ENCODE peak calls at places on chromosomes 7 and 10, in eight cellular contexts. One of them, this sample, is unnamed.
A peak's percentile ranks its signal among the peaks of the same experiment; 100 is the strongest.

GRCh38 chr10:91006752-91007346 is 86.0 kb upstream of the ANKRD1 start:
- DNase-seq in HFFc6: no peak
- DNase-seq in upper lobe of right lung: no peak
- DNase-seq in A673: no peak
- DNase-seq in kidney epithelial cell: no peak
- DNase-seq in foreskin fibroblast: no peak
- DNase-seq in nephron progenitor cell: no peak
- DNase-seq in fibroblast of villous mesenchyme: no peak
- DNase-seq in this sample: no peak

GRCh38 chr10:3323865-3324498 is 151.4 kb upstream of the PITRM1 start:
- DNase-seq in A673: peak; percentile 54
- DNase-seq in kidney epithelial cell: no peak
- DNase-seq in foreskin fibroblast: peak; percentile 36
- DNase-seq in nephron progenitor cell: no peak
- DNase-seq in upper lobe of right lung: no peak
- DNase-seq in fibroblast of villous mesenchyme: peak; percentile 27
- DNase-seq in HFFc6: peak; percentile 47
- DNase-seq in this sample: no peak

GRCh38 chr10:81251457-81252115 is 623.4 kb upstream of the NRG3 start:
- DNase-seq in fibroblast of villous mesenchyme: no peak
- DNase-seq in HFFc6: no peak
- DNase-seq in upper lobe of right lung: no peak
- DNase-seq in kidney epithelial cell: no peak
- DNase-seq in nephron progenitor cell: no peak
- DNase-seq in foreskin fibroblast: no peak
- DNase-seq in A673: no peak
- DNase-seq in this sample: no peak

GRCh38 chr7:116393654-116394053 is 105.9 kb upstream of the CAV2 start:
- DNase-seq in upper lobe of right lung: no peak
- DNase-seq in nephron progenitor cell: no peak
- DNase-seq in HFFc6: no peak
- DNase-seq in kidney epithelial cell: no peak
- DNase-seq in fibroblast of villous mesenchyme: peak; percentile 56
- DNase-seq in foreskin fibroblast: no peak
- DNase-seq in A673: peak; percentile 82
- DNase-seq in this sample: no peak

GRCh38 chr10:103542764-103543616 is 49.5 kb downstream of the NEURL1 start:
- DNase-seq in nephron progenitor cell: peak; percentile 42
- DNase-seq in HFFc6: peak; percentile 49
- DNase-seq in foreskin fibroblast: peak; percentile 68
- DNase-seq in kidney epithelial cell: no peak
- DNase-seq in A673: peak; percentile 98
- DNase-seq in upper lobe of right lung: peak; percentile 59
- DNase-seq in fibroblast of villous mesenchyme: peak; percentile 48
- DNase-seq in this sample: no peak

GRCh38 chr10:77405771-77406241 is 231.8 kb downstream of the KCNMA1 start:
- DNase-seq in nephron progenitor cell: peak; percentile 57
- DNase-seq in A673: peak; percentile 64
- DNase-seq in kidney epithelial cell: peak; percentile 57
- DNase-seq in HFFc6: peak; percentile 77
- DNase-seq in fibroblast of villous mesenchyme: peak; percentile 67
- DNase-seq in upper lobe of right lung: peak; percentile 89
- DNase-seq in foreskin fibroblast: peak; percentile 92
- DNase-seq in this sample: no peak

GRCh38 chr7:142873871-142874270 is 11.7 kb downstream of the TRPV6 start:
- DNase-seq in foreskin fibroblast: no peak
- DNase-seq in nephron progenitor cell: no peak
- DNase-seq in kidney epithelial cell: no peak
- DNase-seq in HFFc6: no peak
- DNase-seq in upper lobe of right lung: no peak
- DNase-seq in A673: no peak
- DNase-seq in fibroblast of villous mesenchyme: no peak
- DNase-seq in this sample: no peak

GRCh38 chr10:14185501-14186045 is 145.2 kb downstream of the FRMD4A start:
- DNase-seq in HFFc6: peak; percentile 73
- DNase-seq in kidney epithelial cell: peak; percentile 63
- DNase-seq in A673: peak; percentile 86
- DNase-seq in fibroblast of villous mesenchyme: peak; percentile 52
- DNase-seq in foreskin fibroblast: peak; percentile 7
- DNase-seq in upper lobe of right lung: no peak
- DNase-seq in nephron progenitor cell: peak; percentile 27
- DNase-seq in this sample: no peak

GRCh38 chr7:74690474-74690873 is 33.0 kb downstream of the GTF2I start:
- DNase-seq in foreskin fibroblast: no peak
- DNase-seq in fibroblast of villous mesenchyme: no peak
- DNase-seq in HFFc6: no peak
- DNase-seq in upper lobe of right lung: no peak
- DNase-seq in nephron progenitor cell: no peak
- DNase-seq in kidney epithelial cell: no peak
- DNase-seq in A673: no peak
- DNase-seq in this sample: no peak

GRCh38 chr7:24978837-24979469 is 1.0 kb downstream of the OSBPL3 start:
- DNase-seq in upper lobe of right lung: peak; percentile 69
- DNase-seq in foreskin fibroblast: peak; percentile 38
- DNase-seq in kidney epithelial cell: no peak
- DNase-seq in nephron progenitor cell: peak; percentile 19
- DNase-seq in A673: peak; percentile 64
- DNase-seq in HFFc6: peak; percentile 75
- DNase-seq in fibroblast of villous mesenchyme: no peak
- DNase-seq in this sample: no peak

GRCh38 chr7:24980695-24981543 is 941 bp upstream of the OSBPL3 start:
- DNase-seq in nephron progenitor cell: peak; percentile 8
- DNase-seq in HFFc6: peak; percentile 48
- DNase-seq in kidney epithelial cell: no peak
- DNase-seq in fibroblast of villous mesenchyme: peak; percentile 67
- DNase-seq in foreskin fibroblast: peak; percentile 79
- DNase-seq in A673: peak; percentile 9
- DNase-seq in upper lobe of right lung: peak; percentile 68
- DNase-seq in this sample: no peak

GRCh38 chr7:24979470-24979862 is 512 bp downstream of the OSBPL3 start:
- DNase-seq in nephron progenitor cell: peak; percentile 69
- DNase-seq in upper lobe of right lung: peak; percentile 85
- DNase-seq in fibroblast of villous mesenchyme: peak; percentile 80
- DNase-seq in HFFc6: no peak
- DNase-seq in kidney epithelial cell: no peak
- DNase-seq in foreskin fibroblast: peak; percentile 90
- DNase-seq in A673: no peak
- DNase-seq in this sample: no peak

GRCh38 chr7:24981544-24981951 is 1.6 kb upstream of the OSBPL3 start:
- DNase-seq in kidney epithelial cell: no peak
- DNase-seq in A673: peak; percentile 75
- DNase-seq in upper lobe of right lung: peak; percentile 75
- DNase-seq in HFFc6: peak; percentile 83
- DNase-seq in fibroblast of villous mesenchyme: peak; percentile 59
- DNase-seq in foreskin fibroblast: peak; percentile 79
- DNase-seq in nephron progenitor cell: peak; percentile 38
- DNase-seq in this sample: no peak

DNA sequence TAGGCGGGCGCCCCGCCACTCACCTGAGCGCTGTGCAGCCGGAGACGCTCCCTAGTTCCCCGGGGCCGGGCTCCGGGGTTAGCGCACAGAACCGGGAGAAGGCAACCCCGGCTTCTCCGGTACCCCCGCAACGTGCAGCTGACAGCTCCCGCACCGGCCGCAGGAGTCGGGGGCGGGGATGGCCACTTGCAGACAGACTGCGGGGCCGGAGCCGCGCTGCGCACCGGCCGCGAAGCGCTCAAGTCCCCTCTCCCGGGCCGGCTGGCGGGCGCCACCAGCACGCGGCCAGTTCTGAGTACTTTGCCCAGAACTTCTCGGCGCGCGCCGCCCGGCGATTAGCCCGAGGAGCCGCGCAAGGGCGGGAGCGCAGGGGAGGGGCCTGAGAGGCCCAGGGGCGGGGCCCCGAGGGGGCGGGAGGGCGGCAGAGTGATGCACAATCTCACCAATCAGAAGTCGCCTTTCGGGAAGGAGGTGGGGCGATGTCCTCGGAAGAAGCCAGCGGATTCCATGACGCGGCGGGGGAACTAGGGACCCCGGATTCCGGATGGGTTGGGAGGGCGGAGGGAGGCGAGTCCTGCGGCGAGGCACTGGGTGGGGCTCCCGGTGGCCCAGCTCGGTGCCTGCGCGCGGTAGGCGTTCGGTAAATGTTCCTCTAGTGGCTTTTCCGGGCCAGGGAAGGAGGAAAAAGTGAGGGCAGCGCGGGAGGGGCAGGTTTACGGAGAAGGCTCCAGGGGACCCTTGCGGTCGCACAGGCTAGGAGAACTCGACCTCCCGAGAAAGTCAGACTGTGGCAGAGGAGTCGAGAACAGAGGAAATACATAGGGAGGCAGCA is at the start of gene OSBPL3:
- DNase-seq in A673: peak; percentile 97
- DNase-seq in nephron progenitor cell: peak; percentile 95
- DNase-seq in kidney epithelial cell: no peak
- DNase-seq in fibroblast of villous mesenchyme: peak; percentile 98
- DNase-seq in foreskin fibroblast: peak; percentile 98
- DNase-seq in upper lobe of right lung: peak; percentile 96
- DNase-seq in HFFc6: peak; percentile 94
- DNase-seq in this sample: peak; percentile 62
- TF ChIP-seq CTCF in A673: no peak
- TF ChIP-seq CTCF in nephron progenitor cell: no peak
- TF ChIP-seq CTCF in kidney epithelial cell: no peak
- TF ChIP-seq CTCF in fibroblast of villous mesenchyme: no peak
- TF ChIP-seq CTCF in foreskin fibroblast: no peak
- TF ChIP-seq CTCF in upper lobe of right lung: no peak
- TF ChIP-seq CTCF in HFFc6: no peak
- TF ChIP-seq CTCF in this sample: no peak

DNA sequence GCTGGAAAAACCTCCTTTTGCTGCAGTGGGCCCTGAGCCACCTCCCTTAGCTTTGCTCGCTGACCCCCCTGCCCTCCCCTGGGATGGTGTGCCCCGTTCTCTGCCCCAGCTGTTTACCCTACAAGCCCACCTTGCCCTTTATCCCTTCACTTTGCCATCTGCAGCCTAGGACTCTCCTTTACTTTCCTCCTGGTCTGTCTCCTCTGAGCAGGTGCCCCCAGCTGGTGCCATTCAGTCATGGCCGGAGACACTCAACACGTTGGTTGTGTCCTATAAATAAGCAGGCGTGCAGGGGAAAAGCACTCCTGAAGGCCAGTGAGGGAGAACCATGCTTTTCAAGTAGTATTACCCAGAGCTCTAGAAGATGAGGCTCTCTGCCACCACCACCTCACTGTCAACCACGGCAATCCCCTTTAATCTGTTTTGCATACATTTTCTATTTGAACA is 6.1 kb downstream of the RASSF4 start:
- DNase-seq in kidney epithelial cell: no peak
- DNase-seq in A673: no peak
- DNase-seq in HFFc6: no peak
- DNase-seq in nephron progenitor cell: no peak
- DNase-seq in fibroblast of villous mesenchyme: no peak
- DNase-seq in upper lobe of right lung: no peak
- DNase-seq in foreskin fibroblast: no peak
- DNase-seq in this sample: no peak
- TF ChIP-seq CTCF in kidney epithelial cell: no peak
- TF ChIP-seq CTCF in A673: no peak
- TF ChIP-seq CTCF in HFFc6: no peak
- TF ChIP-seq CTCF in nephron progenitor cell: no peak
- TF ChIP-seq CTCF in fibroblast of villous mesenchyme: no peak
- TF ChIP-seq CTCF in upper lobe of right lung: no peak
- TF ChIP-seq CTCF in foreskin fibroblast: no peak
- TF ChIP-seq CTCF in this sample: no peak

GRCh38 chr7:42914726-42915045 is 2.8 kb upstream of the C7orf25 start:
- DNase-seq in A673: no peak
- DNase-seq in kidney epithelial cell: no peak
- DNase-seq in foreskin fibroblast: no peak
- DNase-seq in fibroblast of villous mesenchyme: no peak
- DNase-seq in nephron progenitor cell: no peak
- DNase-seq in upper lobe of right lung: no peak
- DNase-seq in HFFc6: no peak
- DNase-seq in this sample: no peak

GRCh38 chr7:42913591-42913990 is 1.7 kb upstream of the C7orf25 start:
- DNase-seq in nephron progenitor cell: no peak
- DNase-seq in fibroblast of villous mesenchyme: peak; percentile 66
- DNase-seq in A673: no peak
- DNase-seq in foreskin fibroblast: no peak
- DNase-seq in upper lobe of right lung: no peak
- DNase-seq in HFFc6: no peak
- DNase-seq in kidney epithelial cell: no peak
- DNase-seq in this sample: no peak

GRCh38 chr7:42910306-42910705 is 1.6 kb downstream of the C7orf25 start:
- DNase-seq in foreskin fibroblast: no peak
- DNase-seq in fibroblast of villous mesenchyme: no peak
- DNase-seq in nephron progenitor cell: no peak
- DNase-seq in upper lobe of right lung: no peak
- DNase-seq in A673: no peak
- DNase-seq in HFFc6: no peak
- DNase-seq in kidney epithelial cell: no peak
- DNase-seq in this sample: no peak

GRCh38 chr7:42914009-42914725 is 2.3 kb upstream of the C7orf25 start:
- DNase-seq in A673: peak; percentile 41
- DNase-seq in foreskin fibroblast: peak; percentile 48
- DNase-seq in kidney epithelial cell: no peak
- DNase-seq in nephron progenitor cell: no peak
- DNase-seq in HFFc6: peak; percentile 35
- DNase-seq in upper lobe of right lung: no peak
- DNase-seq in fibroblast of villous mesenchyme: peak; percentile 86
- DNase-seq in this sample: no peak

GRCh38 chr7:42911482-42912447 is at the start of gene C7orf25:
- DNase-seq in kidney epithelial cell: peak; percentile 71
- DNase-seq in foreskin fibroblast: peak; percentile 97
- DNase-seq in upper lobe of right lung: peak; percentile 99
- DNase-seq in HFFc6: peak; percentile 88
- DNase-seq in fibroblast of villous mesenchyme: peak; percentile 94
- DNase-seq in nephron progenitor cell: peak; percentile 96
- DNase-seq in A673: peak; percentile 98
- DNase-seq in this sample: peak; percentile 78
- TF ChIP-seq CTCF in kidney epithelial cell: no peak
- TF ChIP-seq CTCF in foreskin fibroblast: no peak
- TF ChIP-seq CTCF in upper lobe of right lung: no peak
- TF ChIP-seq CTCF in HFFc6: no peak
- TF ChIP-seq CTCF in fibroblast of villous mesenchyme: no peak
- TF ChIP-seq CTCF in nephron progenitor cell: no peak
- TF ChIP-seq CTCF in A673: peak; percentile 8
- TF ChIP-seq CTCF in this sample: no peak

GRCh38 chr7:151349507-151349853 is 7.9 kb downstream of the NUB1 start:
- DNase-seq in fibroblast of villous mesenchyme: no peak
- DNase-seq in nephron progenitor cell: peak; percentile 30
- DNase-seq in foreskin fibroblast: no peak
- DNase-seq in A673: no peak
- DNase-seq in upper lobe of right lung: no peak
- DNase-seq in HFFc6: no peak
- DNase-seq in kidney epithelial cell: no peak
- DNase-seq in this sample: no peak

GRCh38 chr7:151351967-151352366 is 10.4 kb downstream of the NUB1 start:
- DNase-seq in A673: no peak
- DNase-seq in kidney epithelial cell: no peak
- DNase-seq in HFFc6: no peak
- DNase-seq in fibroblast of villous mesenchyme: no peak
- DNase-seq in nephron progenitor cell: no peak
- DNase-seq in upper lobe of right lung: no peak
- DNase-seq in foreskin fibroblast: no peak
- DNase-seq in this sample: no peak

GRCh38 chr7:151348970-151349369 is 7.4 kb downstream of the NUB1 start:
- DNase-seq in HFFc6: no peak
- DNase-seq in nephron progenitor cell: no peak
- DNase-seq in A673: no peak
- DNase-seq in fibroblast of villous mesenchyme: no peak
- DNase-seq in kidney epithelial cell: no peak
- DNase-seq in foreskin fibroblast: no peak
- DNase-seq in upper lobe of right lung: no peak
- DNase-seq in this sample: no peak

GRCh38 chr7:151352512-151352911 is 10.9 kb downstream of the NUB1 start:
- DNase-seq in foreskin fibroblast: no peak
- DNase-seq in A673: no peak
- DNase-seq in HFFc6: no peak
- DNase-seq in upper lobe of right lung: no peak
- DNase-seq in fibroblast of villous mesenchyme: no peak
- DNase-seq in kidney epithelial cell: no peak
- DNase-seq in nephron progenitor cell: no peak
- DNase-seq in this sample: no peak

GRCh38 chr7:151351027-151351426 is 9.4 kb downstream of the NUB1 start:
- DNase-seq in nephron progenitor cell: no peak
- DNase-seq in upper lobe of right lung: no peak
- DNase-seq in foreskin fibroblast: no peak
- DNase-seq in fibroblast of villous mesenchyme: no peak
- DNase-seq in A673: peak; percentile 14
- DNase-seq in kidney epithelial cell: no peak
- DNase-seq in HFFc6: no peak
- DNase-seq in this sample: no peak
- TF ChIP-seq CTCF in nephron progenitor cell: no peak
- TF ChIP-seq CTCF in upper lobe of right lung: no peak
- TF ChIP-seq CTCF in foreskin fibroblast: no peak
- TF ChIP-seq CTCF in fibroblast of villous mesenchyme: peak; percentile 20
- TF ChIP-seq CTCF in A673: no peak
- TF ChIP-seq CTCF in kidney epithelial cell: peak; percentile 38
- TF ChIP-seq CTCF in HFFc6: no peak
- TF ChIP-seq CTCF in this sample: peak; percentile 23